ENCODE peak calls at places on chromosomes 7 and 10, in ten cellular contexts. K, F, A, M, C, P, R, D, T and W are unnamed samples.

GRCh38 chr7:45103958-45104843 is 7.3 kb downstream of the TBRG4 start:
- DNase-seq in K (no peak), F (no peak), A (no peak), M (no peak), C (no peak), P (no peak), R (no peak), D (no peak), T (no peak), W (no peak)

GRCh38 chr10:93081296-93081695 is 7.6 kb downstream of the CYP26A1 start:
- DNase-seq in K (no peak), F (no peak), A (peak), M (peak), C (no peak), P (no peak), R (no peak), D (no peak), T (no peak), W (no peak)

GRCh38 chr10:50625663-50626062 is 1.9 kb upstream of the SGMS1 start:
- DNase-seq in K (peak), F (no peak), A (no peak), M (no peak), C (no peak), P (no peak), R (peak), D (no peak), T (no peak), W (no peak)

GRCh38 chr7:67301667-67302066 is 305.0 kb downstream of the TYW1 start:
- DNase-seq in K (peak), F (no peak), A (no peak), M (no peak), C (no peak), P (no peak), R (no peak), D (no peak), T (no peak), W (no peak)

GRCh38 chr10:8069108-8069507 is 14.6 kb downstream of the GATA3 start:
- DNase-seq in K (no peak), F (no peak), A (no peak), M (no peak), C (peak), P (no peak), R (no peak), D (no peak), T (no peak), W (no peak)

GRCh38 chr7:120164-120555 is 72.2 kb upstream of the FAM20C start:
- DNase-seq in K (no peak), F (no peak), A (peak), M (no peak), C (no peak), P (no peak), R (no peak), D (no peak), T (no peak), W (no peak)

GRCh38 chr7:2956526-2957368 is 86.9 kb downstream of the CARD11 start:
- DNase-seq in K (peak), F (no peak), A (no peak), M (peak), C (peak), P (peak), R (peak), D (no peak), T (peak), W (no peak)

GRCh38 chr10:88271736-88272135 is 311.4 kb downstream of the RNLS start:
- DNase-seq in K (peak), F (no peak), A (no peak), M (peak), C (peak), P (no peak), R (peak), D (no peak), T (peak), W (no peak)

GRCh38 chr10:100303724-100304319 is 17.3 kb upstream of the BLOC1S2 start:
- DNase-seq in K (peak), F (no peak), A (no peak), M (no peak), C (no peak), P (no peak), R (peak), D (peak), T (peak), W (no peak)

GRCh38 chr7:130332259-130333053 is 12.2 kb upstream of the CPA5 start:
- DNase-seq in K (no peak), F (no peak), A (no peak), M (no peak), C (no peak), P (no peak), R (no peak), D (no peak), T (peak), W (no peak)

GRCh38 chr7:92645531-92646061 is 55.4 kb upstream of the FAM133B start:
- DNase-seq in K (peak), F (no peak), A (no peak), M (no peak), C (peak), P (no peak), R (peak), D (no peak), T (peak), W (no peak)

GRCh38 chr10:23081156-23081833 is 14.1 kb upstream of the MSRB2 start:
- DNase-seq in K (no peak), F (no peak), A (no peak), M (no peak), C (no peak), P (no peak), R (no peak), D (no peak), T (peak), W (no peak)

GRCh38 chr10:3668276-3668960 is 116.6 kb downstream of the KLF6 start:
- DNase-seq in K (peak), F (peak), A (no peak), M (peak), C (peak), P (peak), R (peak), D (no peak), T (peak), W (no peak)

GRCh38 chr10:117547301-117548153 is 5.0 kb downstream of the EMX2 start:
- DNase-seq in K (no peak), F (no peak), A (no peak), M (no peak), C (no peak), P (no peak), R (no peak), D (peak), T (no peak), W (no peak)

GRCh38 chr7:108335264-108335918 is 120.8 kb downstream of the NRCAM start:
- DNase-seq in K (peak), F (peak), A (no peak), M (no peak), C (no peak), P (no peak), R (no peak), D (no peak), T (no peak), W (no peak)

GRCh38 chr10:33365871-33366411 is 31.5 kb upstream of the NRP1 start:
- DNase-seq in K (peak), F (no peak), A (no peak), M (no peak), C (peak), P (peak), R (peak), D (no peak), T (peak), W (no peak)

GRCh38 chr7:101017099-101017777 is 2.6 kb upstream of the MUC17 start:
- DNase-seq in K (peak), F (peak), A (no peak), M (peak), C (peak), P (peak), R (peak), D (peak), T (peak), W (no peak)

GRCh38 chr10:67402620-67403019 is 293.4 kb downstream of the CTNNA3 start:
- DNase-seq in K (no peak), F (no peak), A (no peak), M (no peak), C (no peak), P (no peak), R (no peak), D (no peak), T (no peak), W (no peak)

GRCh38 chr10:12181065-12181775 is 14.5 kb downstream of the NUDT5 start:
- DNase-seq in K (no peak), F (no peak), A (no peak), M (peak), C (peak), P (no peak), R (peak), D (peak), T (peak), W (no peak)

GRCh38 chr10:106440767-106441166 is 723.7 kb downstream of the SORCS1 start:
- DNase-seq in K (no peak), F (no peak), A (no peak), M (no peak), C (no peak), P (no peak), R (no peak), D (no peak), T (peak), W (no peak)

GRCh38 chr10:62426086-62426485 is 51.9 kb downstream of the ZNF365 start:
- DNase-seq in K (no peak), F (no peak), A (no peak), M (no peak), C (peak), P (no peak), R (no peak), D (no peak), T (peak), W (no peak)

GRCh38 chr7:27765856-27766255 is 25.9 kb downstream of the TAX1BP1 start:
- DNase-seq in K (no peak), F (no peak), A (no peak), M (no peak), C (no peak), P (no peak), R (no peak), D (no peak), T (no peak), W (no peak)

GRCh38 chr7:26949319-26949718 is 84.9 kb upstream of the SKAP2 start:
- DNase-seq in K (no peak), F (no peak), A (no peak), M (no peak), C (no peak), P (no peak), R (no peak), D (no peak), T (no peak), W (no peak)

GRCh38 chr10:133206311-133207040 is 23.5 kb upstream of the UTF1 start:
- DNase-seq in K (no peak), F (no peak), A (no peak), M (no peak), C (no peak), P (no peak), R (no peak), D (no peak), T (no peak), W (no peak)

GRCh38 chr7:7176421-7177043 is 5.8 kb upstream of the C1GALT1 start:
- DNase-seq in K (peak), F (no peak), A (no peak), M (no peak), C (no peak), P (no peak), R (no peak), D (no peak), T (peak), W (no peak)

GRCh38 chr7:27435461-27435860 is 192.9 kb downstream of the EVX1 start:
- DNase-seq in K (peak), F (no peak), A (peak), M (no peak), C (no peak), P (peak), R (no peak), D (no peak), T (no peak), W (no peak)

GRCh38 chr10:130207205-130207604 is 71.0 kb downstream of the GLRX3 start:
- DNase-seq in K (no peak), F (no peak), A (no peak), M (no peak), C (no peak), P (no peak), R (no peak), D (no peak), T (no peak), W (no peak)

GRCh38 chr10:132462463-132463332 is 65.7 kb downstream of the PWWP2B start:
- DNase-seq in K (no peak), F (peak), A (no peak), M (no peak), C (no peak), P (no peak), R (no peak), D (no peak), T (no peak), W (no peak)

GRCh38 chr7:149885191-149886017 is 11.6 kb downstream of the ATP6V0E2 start:
- DNase-seq in K (no peak), F (no peak), A (peak), M (no peak), C (no peak), P (no peak), R (no peak), D (no peak), T (no peak), W (no peak)

GRCh38 chr7:70766694-70767093 is 365.2 kb upstream of the GALNT17 start:
- DNase-seq in K (no peak), F (no peak), A (no peak), M (no peak), C (no peak), P (no peak), R (no peak), D (no peak), T (no peak), W (no peak)

GRCh38 chr7:3310884-3311283 is 9.8 kb downstream of the SDK1 start:
- DNase-seq in K (no peak), F (no peak), A (no peak), M (no peak), C (no peak), P (no peak), R (no peak), D (no peak), T (peak), W (no peak)